ENCODE peak calls at places on chromosomes 1 and 21, in five cellular contexts. One of them, this sample, is unnamed. For H3K9me3 and H3K4me1, the result is how much of the 10 kb centered on the place peaks cover.

GRCh38 chr1:164272156-164272555 is 286.8 kb upstream of the PBX1 start:
- DNase-seq in A549: no peak
- DNase-seq in IMR-90: no peak
- DNase-seq in tibial artery: no peak
- DNase-seq in body of pancreas: no peak
- DNase-seq in this sample: no peak

GRCh38 chr1:88300864-88301263 is 383.2 kb upstream of the PKN2 start:
- DNase-seq in A549: no peak
- DNase-seq in IMR-90: no peak
- DNase-seq in tibial artery: no peak
- DNase-seq in body of pancreas: no peak
- DNase-seq in this sample: no peak

GRCh38 chr1:39378377-39378776 is 113.1 kb upstream of the BMP8A start:
- DNase-seq in A549: peak
- DNase-seq in IMR-90: no peak
- DNase-seq in tibial artery: no peak
- DNase-seq in body of pancreas: peak
- DNase-seq in this sample: peak

GRCh38 chr1:52368383-52369172 is 2.6 kb upstream of the CC2D1B start:
- DNase-seq in A549: peak
- DNase-seq in IMR-90: peak
- DNase-seq in tibial artery: no peak
- DNase-seq in body of pancreas: peak
- DNase-seq in this sample: peak

GRCh38 chr21:34986561-34987533 is 62.3 kb downstream of the RUNX1 start:
- DNase-seq in A549: no peak
- DNase-seq in IMR-90: peak
- DNase-seq in tibial artery: no peak
- DNase-seq in body of pancreas: no peak
- DNase-seq in this sample: no peak

GRCh38 chr1:93804412-93804811 is 74.6 kb downstream of the DNTTIP2 start:
- DNase-seq in A549: no peak
- DNase-seq in IMR-90: peak
- DNase-seq in tibial artery: no peak
- DNase-seq in body of pancreas: no peak
- DNase-seq in this sample: no peak

GRCh38 chr1:201123866-201124265 is 3.1 kb downstream of the ASCL5 start:
- DNase-seq in A549: no peak
- DNase-seq in IMR-90: no peak
- DNase-seq in tibial artery: no peak
- DNase-seq in body of pancreas: no peak
- DNase-seq in this sample: no peak

GRCh38 chr1:33348676-33349080 is 27.8 kb upstream of the A3GALT2 start:
- DNase-seq in A549: peak
- DNase-seq in IMR-90: no peak
- DNase-seq in tibial artery: no peak
- DNase-seq in body of pancreas: no peak
- DNase-seq in this sample: no peak

GRCh38 chr1:31476891-31477846 is 64.2 kb downstream of the SERINC2 start:
- DNase-seq in A549: no peak
- DNase-seq in IMR-90: no peak
- DNase-seq in tibial artery: no peak
- DNase-seq in body of pancreas: no peak
- DNase-seq in this sample: no peak

GRCh38 chr1:92831368-92831761 is 475 bp upstream of the RPL5 start:
- DNase-seq in A549: no peak
- DNase-seq in IMR-90: no peak
- DNase-seq in tibial artery: no peak
- DNase-seq in body of pancreas: no peak
- DNase-seq in this sample: no peak

GRCh38 chr1:5595531-5596170 is 396.6 kb downstream of the NPHP4 start:
- DNase-seq in A549: no peak
- DNase-seq in IMR-90: no peak
- DNase-seq in tibial artery: no peak
- DNase-seq in body of pancreas: no peak
- DNase-seq in this sample: no peak
- H3K9me3 ChIP-seq in A549: under half
- H3K9me3 ChIP-seq in IMR-90: under half
- H3K9me3 ChIP-seq in tibial artery: under half
- H3K9me3 ChIP-seq in body of pancreas: under half
- H3K9me3 ChIP-seq in this sample: under half

GRCh38 chr1:44245066-44245465 is 31.8 kb downstream of the DMAP1 start:
- DNase-seq in A549: no peak
- DNase-seq in IMR-90: no peak
- DNase-seq in tibial artery: no peak
- DNase-seq in body of pancreas: no peak
- DNase-seq in this sample: no peak

GRCh38 chr1:44239961-44240371 is 26.7 kb downstream of the DMAP1 start:
- DNase-seq in A549: no peak
- DNase-seq in IMR-90: no peak
- DNase-seq in tibial artery: peak
- DNase-seq in body of pancreas: peak
- DNase-seq in this sample: no peak

GRCh38 chr1:44243782-44244495 is 30.7 kb downstream of the DMAP1 start:
- DNase-seq in A549: no peak
- DNase-seq in IMR-90: no peak
- DNase-seq in tibial artery: no peak
- DNase-seq in body of pancreas: no peak
- DNase-seq in this sample: no peak

GRCh38 chr1:44240802-44241671 is 27.8 kb downstream of the DMAP1 start:
- DNase-seq in A549: no peak
- DNase-seq in IMR-90: no peak
- DNase-seq in tibial artery: no peak
- DNase-seq in body of pancreas: no peak
- DNase-seq in this sample: no peak

GRCh38 chr1:44242761-44243160 is 29.5 kb downstream of the DMAP1 start:
- DNase-seq in A549: no peak
- DNase-seq in IMR-90: no peak
- DNase-seq in tibial artery: no peak
- DNase-seq in body of pancreas: no peak
- DNase-seq in this sample: no peak
- H3K4me1 ChIP-seq in A549: under half
- H3K4me1 ChIP-seq in IMR-90: under half
- H3K4me1 ChIP-seq in tibial artery: under half
- H3K4me1 ChIP-seq in body of pancreas: under half
- H3K4me1 ChIP-seq in this sample: under half

GRCh38 chr1:181114574-181115366 is 26.3 kb downstream of the IER5 start:
- DNase-seq in A549: no peak
- DNase-seq in IMR-90: no peak
- DNase-seq in tibial artery: no peak
- DNase-seq in body of pancreas: no peak
- DNase-seq in this sample: no peak

GRCh38 chr1:181117648-181118449 is 29.3 kb downstream of the IER5 start:
- DNase-seq in A549: no peak
- DNase-seq in IMR-90: peak
- DNase-seq in tibial artery: no peak
- DNase-seq in body of pancreas: no peak
- DNase-seq in this sample: peak

GRCh38 chr1:181119076-181119989 is 30.8 kb downstream of the IER5 start:
- DNase-seq in A549: no peak
- DNase-seq in IMR-90: no peak
- DNase-seq in tibial artery: no peak
- DNase-seq in body of pancreas: no peak
- DNase-seq in this sample: peak

GRCh38 chr1:181115367-181115684 is 26.8 kb downstream of the IER5 start:
- DNase-seq in A549: no peak
- DNase-seq in IMR-90: no peak
- DNase-seq in tibial artery: no peak
- DNase-seq in body of pancreas: no peak
- DNase-seq in this sample: no peak

GRCh38 chr1:181116819-181117390 is 28.4 kb downstream of the IER5 start:
- DNase-seq in A549: no peak
- DNase-seq in IMR-90: no peak
- DNase-seq in tibial artery: no peak
- DNase-seq in body of pancreas: no peak
- DNase-seq in this sample: no peak
- H3K4me3 ChIP-seq in A549: no peak
- H3K4me3 ChIP-seq in IMR-90: no peak
- H3K4me3 ChIP-seq in tibial artery: no peak
- H3K4me3 ChIP-seq in body of pancreas: no peak
- H3K4me3 ChIP-seq in this sample: no peak

DNA sequence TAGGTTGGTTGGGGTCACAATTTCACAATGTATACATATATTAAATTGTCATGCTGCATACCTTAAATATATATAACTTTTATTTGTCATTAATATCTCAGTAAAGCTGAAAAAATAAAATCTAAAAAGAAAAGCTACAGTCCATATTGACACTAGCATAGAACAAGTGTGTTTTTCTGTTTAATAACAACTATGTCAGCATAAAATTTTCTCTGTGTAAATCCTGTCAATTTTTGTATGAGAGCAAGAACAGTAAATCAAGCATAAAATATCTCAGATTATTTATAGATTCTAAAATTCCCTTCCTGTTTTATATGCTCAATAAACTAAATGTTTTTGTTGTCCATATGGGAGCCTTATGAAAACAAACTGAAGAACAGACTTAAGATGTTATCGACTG is 739.2 kb downstream of the MRPL39 start:
- DNase-seq in A549: no peak
- DNase-seq in IMR-90: no peak
- DNase-seq in tibial artery: no peak
- DNase-seq in body of pancreas: no peak
- DNase-seq in this sample: no peak
- H3K9me3 ChIP-seq in A549: under half
- H3K9me3 ChIP-seq in IMR-90: under half
- H3K9me3 ChIP-seq in tibial artery: under half
- H3K9me3 ChIP-seq in body of pancreas: under half
- H3K9me3 ChIP-seq in this sample: under half

DNA sequence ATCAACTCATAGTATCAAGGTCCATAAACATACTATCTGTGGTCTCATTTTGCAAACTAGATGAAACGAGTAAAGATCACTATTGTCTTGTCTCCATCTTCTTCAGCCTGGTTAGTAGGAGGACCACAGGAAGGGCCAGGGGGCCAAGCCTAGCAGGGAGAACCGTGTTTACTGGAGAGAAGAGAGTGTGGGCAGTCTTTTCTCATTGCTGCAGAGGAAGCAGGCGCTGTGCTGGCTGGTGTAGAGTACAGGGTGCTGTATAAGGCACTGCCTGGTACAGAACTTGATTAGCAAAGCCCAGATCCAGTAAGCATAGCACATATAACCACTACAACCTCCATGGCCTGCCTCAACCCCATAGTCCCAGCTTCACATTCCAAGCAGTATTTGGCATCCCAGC is 10.0 kb upstream of the B4GALT3 start:
- DNase-seq in A549: no peak
- DNase-seq in IMR-90: no peak
- DNase-seq in tibial artery: peak
- DNase-seq in body of pancreas: no peak
- DNase-seq in this sample: no peak
- H3K4me1 ChIP-seq in A549: under half
- H3K4me1 ChIP-seq in IMR-90: under half
- H3K4me1 ChIP-seq in tibial artery: under half
- H3K4me1 ChIP-seq in body of pancreas: under half
- H3K4me1 ChIP-seq in this sample: under half

DNA sequence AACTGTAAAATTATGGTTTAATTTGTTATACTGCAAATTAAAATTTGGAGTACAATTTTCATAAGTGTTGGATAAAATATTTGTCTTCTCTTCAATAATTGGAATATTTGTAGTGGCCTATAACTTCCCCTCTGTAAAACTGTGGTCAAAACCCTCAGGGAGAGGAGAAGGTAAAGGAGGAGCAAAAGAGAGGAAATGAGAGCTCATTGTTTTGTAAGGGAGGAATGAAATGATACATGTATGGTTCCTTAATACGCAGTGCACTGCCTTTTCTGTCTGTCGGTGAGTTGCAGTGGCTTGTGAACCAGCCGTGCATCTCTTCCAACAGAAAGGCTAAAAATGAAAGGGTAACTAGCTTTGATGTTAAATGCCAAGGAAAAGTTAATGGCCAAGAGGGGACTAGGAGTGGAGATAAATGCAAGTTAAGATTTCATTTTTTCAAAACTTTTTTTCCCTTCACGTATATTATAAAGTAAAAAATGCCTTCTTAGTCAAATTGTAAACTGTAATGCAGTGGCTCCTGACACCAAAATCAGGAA is 26.4 kb downstream of the LRRC8D start:
- DNase-seq in A549: no peak
- DNase-seq in IMR-90: no peak
- DNase-seq in tibial artery: no peak
- DNase-seq in body of pancreas: no peak
- DNase-seq in this sample: no peak
- H3K4me3 ChIP-seq in A549: no peak
- H3K4me3 ChIP-seq in IMR-90: no peak
- H3K4me3 ChIP-seq in tibial artery: no peak
- H3K4me3 ChIP-seq in body of pancreas: no peak
- H3K4me3 ChIP-seq in this sample: no peak

GRCh38 chr21:8993284-8993942 is 1528.0 kb upstream of the TPTE start:
- DNase-seq in A549: no peak
- DNase-seq in IMR-90: no peak
- DNase-seq in tibial artery: no peak
- DNase-seq in body of pancreas: no peak
- DNase-seq in this sample: no peak

GRCh38 chr21:8991088-8991907 is 1530.1 kb upstream of the TPTE start:
- DNase-seq in A549: no peak
- DNase-seq in IMR-90: no peak
- DNase-seq in tibial artery: no peak
- DNase-seq in body of pancreas: no peak
- DNase-seq in this sample: no peak

GRCh38 chr21:8993943-8994639 is 1527.3 kb upstream of the TPTE start:
- DNase-seq in A549: no peak
- DNase-seq in IMR-90: no peak
- DNase-seq in tibial artery: no peak
- DNase-seq in body of pancreas: no peak
- DNase-seq in this sample: no peak

GRCh38 chr21:8991968-8992621 is 1529.3 kb upstream of the TPTE start:
- DNase-seq in A549: no peak
- DNase-seq in IMR-90: no peak
- DNase-seq in tibial artery: no peak
- DNase-seq in body of pancreas: no peak
- DNase-seq in this sample: no peak

GRCh38 chr21:8992731-8993174 is 1528.6 kb upstream of the TPTE start:
- DNase-seq in A549: no peak
- DNase-seq in IMR-90: no peak
- DNase-seq in tibial artery: no peak
- DNase-seq in body of pancreas: no peak
- DNase-seq in this sample: no peak
- H3K9me3 ChIP-seq in A549: under half
- H3K9me3 ChIP-seq in IMR-90: under half
- H3K9me3 ChIP-seq in tibial artery: under half
- H3K9me3 ChIP-seq in body of pancreas: under half
- H3K9me3 ChIP-seq in this sample: under half

This sample was measured in Caco-2.